ENCODE peak calls at places on chromosome 16, in seven cellular contexts. One of them, this sample, is unnamed. For H3K4me1, the result is how much of the 10 kb centered on the place peaks cover.

GRCh38 chr16:13014516-13014915 is 113.1 kb downstream of the SHISA9 start:
- DNase-seq in thoracic aorta: no peak
- DNase-seq in gastrocnemius medialis: no peak
- DNase-seq in fibroblast of lung: no peak
- DNase-seq in heart left ventricle: no peak
- DNase-seq in neuronal stem cell: no peak
- DNase-seq in GM23338: peak
- DNase-seq in this sample: no peak

GRCh38 chr16:89174055-89174827 is 2.7 kb downstream of the CDH15 start:
- DNase-seq in thoracic aorta: no peak
- DNase-seq in gastrocnemius medialis: no peak
- DNase-seq in fibroblast of lung: no peak
- DNase-seq in heart left ventricle: no peak
- DNase-seq in neuronal stem cell: no peak
- DNase-seq in GM23338: peak
- DNase-seq in this sample: no peak

GRCh38 chr16:85733839-85734170 is 17.1 kb downstream of the C16orf74 start:
- DNase-seq in thoracic aorta: no peak
- DNase-seq in gastrocnemius medialis: no peak
- DNase-seq in fibroblast of lung: no peak
- DNase-seq in heart left ventricle: no peak
- DNase-seq in neuronal stem cell: peak
- DNase-seq in GM23338: peak
- DNase-seq in this sample: no peak

GRCh38 chr16:66972983-66973382 is 11.9 kb downstream of the CES3 start:
- DNase-seq in thoracic aorta: no peak
- DNase-seq in gastrocnemius medialis: no peak
- DNase-seq in fibroblast of lung: no peak
- DNase-seq in heart left ventricle: no peak
- DNase-seq in neuronal stem cell: no peak
- DNase-seq in GM23338: no peak
- DNase-seq in this sample: no peak

GRCh38 chr16:31711344-31711845 is 162.2 kb upstream of the ZNF267 start:
- DNase-seq in thoracic aorta: no peak
- DNase-seq in gastrocnemius medialis: no peak
- DNase-seq in fibroblast of lung: no peak
- DNase-seq in heart left ventricle: no peak
- DNase-seq in neuronal stem cell: no peak
- DNase-seq in GM23338: peak
- DNase-seq in this sample: no peak

GRCh38 chr16:84040206-84040822 is 2.3 kb downstream of the SLC38A8 start:
- DNase-seq in thoracic aorta: no peak
- DNase-seq in gastrocnemius medialis: no peak
- DNase-seq in fibroblast of lung: no peak
- DNase-seq in heart left ventricle: no peak
- DNase-seq in neuronal stem cell: no peak
- DNase-seq in GM23338: no peak
- DNase-seq in this sample: no peak

GRCh38 chr16:88385831-88386815 is 3.4 kb downstream of the ZNF469 start:
- DNase-seq in thoracic aorta: no peak
- DNase-seq in gastrocnemius medialis: no peak
- DNase-seq in fibroblast of lung: no peak
- DNase-seq in heart left ventricle: peak
- DNase-seq in neuronal stem cell: no peak
- DNase-seq in GM23338: no peak
- DNase-seq in this sample: no peak

GRCh38 chr16:72009779-72010178 is 1.2 kb downstream of the DHODH start:
- DNase-seq in thoracic aorta: no peak
- DNase-seq in gastrocnemius medialis: no peak
- DNase-seq in fibroblast of lung: no peak
- DNase-seq in heart left ventricle: no peak
- DNase-seq in neuronal stem cell: no peak
- DNase-seq in GM23338: no peak
- DNase-seq in this sample: no peak

GRCh38 chr16:58022601-58023371 is 2.8 kb upstream of the MMP15 start:
- DNase-seq in thoracic aorta: no peak
- DNase-seq in gastrocnemius medialis: peak
- DNase-seq in fibroblast of lung: peak
- DNase-seq in heart left ventricle: peak
- DNase-seq in neuronal stem cell: no peak
- DNase-seq in GM23338: peak
- DNase-seq in this sample: no peak

GRCh38 chr16:72493681-72494415 is 321.9 kb upstream of the PMFBP1 start:
- DNase-seq in thoracic aorta: no peak
- DNase-seq in gastrocnemius medialis: no peak
- DNase-seq in fibroblast of lung: peak
- DNase-seq in heart left ventricle: no peak
- DNase-seq in neuronal stem cell: no peak
- DNase-seq in GM23338: no peak
- DNase-seq in this sample: no peak

GRCh38 chr16:48622456-48623303 is 12.7 kb upstream of the N4BP1 start:
- DNase-seq in thoracic aorta: no peak
- DNase-seq in gastrocnemius medialis: no peak
- DNase-seq in fibroblast of lung: no peak
- DNase-seq in heart left ventricle: no peak
- DNase-seq in neuronal stem cell: no peak
- DNase-seq in GM23338: no peak
- DNase-seq in this sample: no peak

GRCh38 chr16:1089822-1090619 is 6.0 kb downstream of the C1QTNF8 start:
- DNase-seq in thoracic aorta: peak
- DNase-seq in gastrocnemius medialis: peak
- DNase-seq in fibroblast of lung: no peak
- DNase-seq in heart left ventricle: peak
- DNase-seq in neuronal stem cell: no peak
- DNase-seq in GM23338: peak
- DNase-seq in this sample: no peak

GRCh38 chr16:62194828-62195227 is 158.6 kb upstream of the CDH8 start:
- DNase-seq in thoracic aorta: no peak
- DNase-seq in gastrocnemius medialis: no peak
- DNase-seq in fibroblast of lung: no peak
- DNase-seq in heart left ventricle: no peak
- DNase-seq in neuronal stem cell: no peak
- DNase-seq in GM23338: peak
- DNase-seq in this sample: no peak

GRCh38 chr16:85528528-85529387 is 84.4 kb upstream of the GSE1 start:
- DNase-seq in thoracic aorta: no peak
- DNase-seq in gastrocnemius medialis: no peak
- DNase-seq in fibroblast of lung: no peak
- DNase-seq in heart left ventricle: no peak
- DNase-seq in neuronal stem cell: no peak
- DNase-seq in GM23338: peak
- DNase-seq in this sample: no peak

GRCh38 chr16:13702614-13703013 is 217.3 kb upstream of the ERCC4 start:
- DNase-seq in thoracic aorta: peak
- DNase-seq in gastrocnemius medialis: no peak
- DNase-seq in fibroblast of lung: no peak
- DNase-seq in heart left ventricle: peak
- DNase-seq in neuronal stem cell: no peak
- DNase-seq in GM23338: no peak
- DNase-seq in this sample: no peak

GRCh38 chr16:11136600-11136999 is 119.4 kb downstream of the SOCS1 start:
- DNase-seq in thoracic aorta: no peak
- DNase-seq in gastrocnemius medialis: no peak
- DNase-seq in fibroblast of lung: peak
- DNase-seq in heart left ventricle: peak
- DNase-seq in neuronal stem cell: no peak
- DNase-seq in GM23338: no peak
- DNase-seq in this sample: no peak

GRCh38 chr16:426115-426905 is 861 bp downstream of the RAB11FIP3 start:
- DNase-seq in thoracic aorta: no peak
- DNase-seq in gastrocnemius medialis: no peak
- DNase-seq in fibroblast of lung: no peak
- DNase-seq in heart left ventricle: no peak
- DNase-seq in neuronal stem cell: no peak
- DNase-seq in GM23338: peak
- DNase-seq in this sample: no peak

GRCh38 chr16:30567991-30568638 is 3.4 kb downstream of the ZNF688 start:
- DNase-seq in thoracic aorta: no peak
- DNase-seq in gastrocnemius medialis: no peak
- DNase-seq in fibroblast of lung: peak
- DNase-seq in heart left ventricle: no peak
- DNase-seq in neuronal stem cell: no peak
- DNase-seq in GM23338: no peak
- DNase-seq in this sample: no peak

GRCh38 chr16:11604783-11605563 is 18.3 kb upstream of the LITAF start:
- DNase-seq in thoracic aorta: peak
- DNase-seq in gastrocnemius medialis: no peak
- DNase-seq in fibroblast of lung: no peak
- DNase-seq in heart left ventricle: peak
- DNase-seq in neuronal stem cell: no peak
- DNase-seq in GM23338: no peak
- DNase-seq in this sample: no peak

GRCh38 chr16:62408760-62409159 is 372.5 kb upstream of the CDH8 start:
- DNase-seq in thoracic aorta: no peak
- DNase-seq in gastrocnemius medialis: no peak
- DNase-seq in fibroblast of lung: no peak
- DNase-seq in heart left ventricle: no peak
- DNase-seq in neuronal stem cell: peak
- DNase-seq in GM23338: peak
- DNase-seq in this sample: no peak

GRCh38 chr16:19005561-19006445 is 22.1 kb downstream of the TMC7 start:
- DNase-seq in thoracic aorta: no peak
- DNase-seq in gastrocnemius medialis: peak
- DNase-seq in fibroblast of lung: peak
- DNase-seq in heart left ventricle: peak
- DNase-seq in neuronal stem cell: no peak
- DNase-seq in GM23338: peak
- DNase-seq in this sample: peak

GRCh38 chr16:35485915-35486314 is 2026.5 kb downstream of the TP53TG3F start:
- DNase-seq in thoracic aorta: no peak
- DNase-seq in gastrocnemius medialis: no peak
- DNase-seq in fibroblast of lung: no peak
- DNase-seq in heart left ventricle: no peak
- DNase-seq in neuronal stem cell: no peak
- DNase-seq in GM23338: no peak
- DNase-seq in this sample: no peak

GRCh38 chr16:75837681-75838080 is 111.4 kb upstream of the CPHXL start:
- DNase-seq in thoracic aorta: no peak
- DNase-seq in gastrocnemius medialis: no peak
- DNase-seq in fibroblast of lung: no peak
- DNase-seq in heart left ventricle: no peak
- DNase-seq in neuronal stem cell: no peak
- DNase-seq in GM23338: no peak
- DNase-seq in this sample: no peak

DNA sequence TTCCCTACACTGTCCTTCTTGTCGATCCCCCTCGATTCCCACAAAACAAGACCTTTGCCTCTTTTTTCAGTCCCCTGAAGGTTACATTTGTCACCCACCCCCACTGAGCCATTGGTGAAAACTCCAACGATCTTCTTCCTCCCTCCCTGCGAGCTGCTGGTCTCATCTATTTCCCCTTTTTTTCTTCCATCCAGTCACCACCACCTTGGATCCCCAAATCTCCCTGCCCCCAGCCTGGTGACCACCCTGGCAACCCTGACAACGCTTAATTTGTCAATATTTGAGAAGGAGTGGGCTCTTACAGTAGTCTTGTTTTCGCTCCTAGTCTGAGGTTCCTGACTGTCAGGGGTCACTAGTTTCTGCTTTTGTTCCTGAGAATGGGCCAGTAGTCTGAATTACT is 62.9 kb downstream of the SMPD3 start:
- DNase-seq in thoracic aorta: no peak
- DNase-seq in gastrocnemius medialis: no peak
- DNase-seq in fibroblast of lung: no peak
- DNase-seq in heart left ventricle: no peak
- DNase-seq in neuronal stem cell: no peak
- DNase-seq in GM23338: no peak
- DNase-seq in this sample: no peak
- H3K4me1 ChIP-seq in thoracic aorta: under half
- H3K4me1 ChIP-seq in gastrocnemius medialis: under half
- H3K4me1 ChIP-seq in fibroblast of lung: under half
- H3K4me1 ChIP-seq in heart left ventricle: under half
- H3K4me1 ChIP-seq in neuronal stem cell: under half
- H3K4me1 ChIP-seq in GM23338: under half
- H3K4me1 ChIP-seq in this sample: under half

GRCh38 chr16:87178977-87179376 is 138.2 kb downstream of the C16orf95 start:
- DNase-seq in thoracic aorta: peak
- DNase-seq in gastrocnemius medialis: no peak
- DNase-seq in fibroblast of lung: peak
- DNase-seq in heart left ventricle: peak
- DNase-seq in neuronal stem cell: no peak
- DNase-seq in GM23338: peak
- DNase-seq in this sample: no peak
- H3K27ac ChIP-seq in thoracic aorta: peak
- H3K27ac ChIP-seq in gastrocnemius medialis: no peak
- H3K27ac ChIP-seq in fibroblast of lung: no peak
- H3K27ac ChIP-seq in heart left ventricle: no peak
- H3K27ac ChIP-seq in neuronal stem cell: no peak
- H3K27ac ChIP-seq in GM23338: no peak
- H3K27ac ChIP-seq in this sample: peak

GRCh38 chr16:56608876-56609462 is 585 bp downstream of the MT2A start:
- DNase-seq in thoracic aorta: no peak
- DNase-seq in gastrocnemius medialis: peak
- DNase-seq in fibroblast of lung: no peak
- DNase-seq in heart left ventricle: no peak
- DNase-seq in neuronal stem cell: no peak
- DNase-seq in GM23338: no peak
- DNase-seq in this sample: no peak
- H3K4me1 ChIP-seq in thoracic aorta: under half
- H3K4me1 ChIP-seq in gastrocnemius medialis: half or more
- H3K4me1 ChIP-seq in fibroblast of lung: under half
- H3K4me1 ChIP-seq in heart left ventricle: under half
- H3K4me1 ChIP-seq in neuronal stem cell: under half
- H3K4me1 ChIP-seq in GM23338: under half
- H3K4me1 ChIP-seq in this sample: half or more

GRCh38 chr16:24117680-24118079 is 138.5 kb upstream of the CACNG3 start:
- DNase-seq in thoracic aorta: no peak
- DNase-seq in gastrocnemius medialis: no peak
- DNase-seq in fibroblast of lung: no peak
- DNase-seq in heart left ventricle: no peak
- DNase-seq in neuronal stem cell: no peak
- DNase-seq in GM23338: peak
- DNase-seq in this sample: no peak

GRCh38 chr16:24118126-24118821 is 137.9 kb upstream of the CACNG3 start:
- DNase-seq in thoracic aorta: no peak
- DNase-seq in gastrocnemius medialis: no peak
- DNase-seq in fibroblast of lung: no peak
- DNase-seq in heart left ventricle: peak
- DNase-seq in neuronal stem cell: no peak
- DNase-seq in GM23338: no peak
- DNase-seq in this sample: no peak

GRCh38 chr16:24116989-24117388 is 139.1 kb upstream of the CACNG3 start:
- DNase-seq in thoracic aorta: no peak
- DNase-seq in gastrocnemius medialis: no peak
- DNase-seq in fibroblast of lung: no peak
- DNase-seq in heart left ventricle: no peak
- DNase-seq in neuronal stem cell: no peak
- DNase-seq in GM23338: no peak
- DNase-seq in this sample: no peak

GRCh38 chr16:24114876-24115275 is 141.3 kb upstream of the CACNG3 start:
- DNase-seq in thoracic aorta: no peak
- DNase-seq in gastrocnemius medialis: no peak
- DNase-seq in fibroblast of lung: no peak
- DNase-seq in heart left ventricle: no peak
- DNase-seq in neuronal stem cell: no peak
- DNase-seq in GM23338: no peak
- DNase-seq in this sample: no peak

DNA sequence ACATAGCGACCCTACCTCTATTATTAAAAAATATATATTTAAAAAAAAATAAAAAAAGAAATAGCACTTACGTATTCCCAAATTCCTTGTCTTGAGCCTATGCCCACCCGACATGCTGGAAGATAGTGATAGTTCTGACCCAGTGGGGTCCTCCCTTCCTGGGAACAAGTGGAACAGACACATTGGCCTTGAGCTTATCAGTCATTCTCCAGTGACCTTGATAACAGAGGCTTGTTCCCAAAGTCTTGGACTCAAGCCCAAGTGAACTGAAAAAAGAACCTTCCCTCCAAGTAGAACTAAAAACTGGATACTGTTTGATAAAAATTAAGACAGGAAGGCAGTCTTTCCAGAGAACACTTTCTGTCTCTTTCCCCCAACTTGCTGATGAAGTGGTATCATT is 139.8 kb upstream of the CACNG3 start:
- DNase-seq in thoracic aorta: no peak
- DNase-seq in gastrocnemius medialis: no peak
- DNase-seq in fibroblast of lung: no peak
- DNase-seq in heart left ventricle: no peak
- DNase-seq in neuronal stem cell: no peak
- DNase-seq in GM23338: no peak
- DNase-seq in this sample: no peak
- H3K27ac ChIP-seq in thoracic aorta: no peak
- H3K27ac ChIP-seq in gastrocnemius medialis: no peak
- H3K27ac ChIP-seq in fibroblast of lung: no peak
- H3K27ac ChIP-seq in heart left ventricle: no peak
- H3K27ac ChIP-seq in neuronal stem cell: no peak
- H3K27ac ChIP-seq in GM23338: no peak
- H3K27ac ChIP-seq in this sample: no peak

This sample was measured in tibial nerve.